ENCODE peak calls at places on chromosomes 7 and 10, in four cellular contexts. One of them, this sample, is unnamed.

GRCh38 chr7:129741743-129742213 is 130.3 kb downstream of the NRF1 start:
- DNase-seq in mammary epithelial cell: no peak
- DNase-seq in HepG2: no peak
- DNase-seq in astrocyte: no peak
- DNase-seq in this sample: no peak

GRCh38 chr7:2812831-2813230 is 31.3 kb downstream of the GNA12 start:
- DNase-seq in astrocyte: no peak
- DNase-seq in mammary epithelial cell: no peak
- DNase-seq in HepG2: no peak
- DNase-seq in this sample: peak; percentile 33

GRCh38 chr10:25159591-25159990 is 15.2 kb upstream of the GPR158 start:
- DNase-seq in HepG2: no peak
- DNase-seq in astrocyte: no peak
- DNase-seq in mammary epithelial cell: no peak
- DNase-seq in this sample: no peak

GRCh38 chr7:103373866-103374643 is 26.6 kb downstream of the PSMC2 start:
- DNase-seq in mammary epithelial cell: no peak
- DNase-seq in astrocyte: no peak
- DNase-seq in HepG2: no peak
- DNase-seq in this sample: no peak

GRCh38 chr10:47048533-47048905 is 137.3 kb downstream of the PTPN20 start:
- DNase-seq in mammary epithelial cell: no peak
- DNase-seq in astrocyte: no peak
- DNase-seq in HepG2: no peak
- DNase-seq in this sample: no peak

GRCh38 chr7:156493942-156494341 is 146.6 kb upstream of the RNF32 start:
- DNase-seq in HepG2: no peak
- DNase-seq in astrocyte: peak; percentile 12
- DNase-seq in mammary epithelial cell: no peak
- DNase-seq in this sample: peak; percentile 29

GRCh38 chr7:155533827-155534690 is 12.3 kb downstream of the CNPY1 start:
- DNase-seq in mammary epithelial cell: no peak
- DNase-seq in HepG2: peak; percentile 16
- DNase-seq in astrocyte: no peak
- DNase-seq in this sample: no peak

GRCh38 chr10:72081772-72082590 is 6.4 kb downstream of the SPOCK2 start:
- DNase-seq in mammary epithelial cell: peak; percentile 71
- DNase-seq in HepG2: no peak
- DNase-seq in astrocyte: no peak
- DNase-seq in this sample: no peak

GRCh38 chr7:36312064-36312914 is 77.4 kb upstream of the ANLN start:
- DNase-seq in mammary epithelial cell: peak; percentile 62
- DNase-seq in astrocyte: no peak
- DNase-seq in HepG2: peak; percentile 53
- DNase-seq in this sample: no peak

GRCh38 chr10:25725917-25726716 is 207.9 kb upstream of the MYO3A start:
- DNase-seq in astrocyte: peak; percentile 26
- DNase-seq in mammary epithelial cell: peak; percentile 32
- DNase-seq in HepG2: peak; percentile 47
- DNase-seq in this sample: peak; percentile 50

GRCh38 chr10:122263971-122264370 is 7.1 kb upstream of the BTBD16 start:
- DNase-seq in astrocyte: peak; percentile 78
- DNase-seq in mammary epithelial cell: peak; percentile 59
- DNase-seq in HepG2: peak; percentile 69
- DNase-seq in this sample: peak; percentile 85

DNA sequence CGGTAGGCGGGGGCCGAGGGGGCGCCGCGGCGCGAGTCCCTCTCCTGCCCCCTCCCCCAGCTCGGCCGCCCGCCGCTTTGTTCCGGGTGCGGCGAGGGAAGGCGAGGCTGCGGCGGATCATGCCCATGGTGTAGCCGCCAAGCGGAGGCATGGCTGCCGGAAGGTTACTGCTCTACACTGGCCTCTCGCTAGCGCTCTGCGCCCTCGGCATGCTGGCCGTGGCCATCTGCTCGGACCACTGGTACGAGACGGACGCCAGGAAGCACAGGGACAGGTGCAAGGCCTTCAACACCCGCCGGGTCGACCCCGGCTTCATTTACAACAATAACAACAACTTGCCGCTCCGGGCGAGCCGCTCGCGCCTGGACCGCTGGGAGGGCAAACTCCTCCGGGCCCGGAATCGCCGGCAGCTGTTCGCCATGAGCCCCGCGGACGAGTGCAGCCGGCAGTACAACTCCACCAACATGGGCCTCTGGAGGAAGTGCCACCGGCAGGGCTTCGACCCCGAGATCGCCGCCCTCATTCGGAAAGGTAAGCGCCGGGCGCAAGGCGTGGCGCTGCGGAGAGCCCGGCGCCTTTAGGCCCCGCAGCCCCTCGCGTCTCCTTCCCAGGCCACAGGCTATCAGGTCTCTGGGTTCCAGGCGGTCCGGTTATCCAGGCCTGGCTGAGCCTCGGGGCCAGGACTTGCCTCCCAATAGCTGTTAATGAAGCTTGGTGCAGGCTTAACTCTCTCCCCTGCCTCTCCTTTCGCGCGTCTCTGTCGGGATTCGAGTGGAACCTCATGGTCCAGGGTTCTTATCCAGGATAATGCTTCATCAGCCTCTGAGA is 512 bp downstream of the TMEM178B start:
- DNase-seq in mammary epithelial cell: no peak
- DNase-seq in HepG2: no peak
- DNase-seq in astrocyte: no peak
- DNase-seq in this sample: peak; percentile 9
- TF ChIP-seq EZH2 in mammary epithelial cell: peak; percentile 88
- TF ChIP-seq EZH2 in HepG2: peak; percentile 45
- TF ChIP-seq EZH2 in astrocyte: peak; percentile 39
- TF ChIP-seq EZH2 in this sample: peak; percentile 94

GRCh38 chr10:4512557-4513286 is 313.3 kb upstream of the AKR1E2 start:
- DNase-seq in astrocyte: peak; percentile 49
- DNase-seq in mammary epithelial cell: peak; percentile 70
- DNase-seq in HepG2: peak; percentile 2
- DNase-seq in this sample: peak; percentile 90
- H3K27ac ChIP-seq in astrocyte: no peak overlapping the region
- H3K27ac ChIP-seq in mammary epithelial cell: no peak overlapping the region
- H3K27ac ChIP-seq in HepG2: no peak overlapping the region
- H3K27ac ChIP-seq in this sample: no peak overlapping the region

GRCh38 chr10:28679941-28680752 is 2.8 kb downstream of the BAMBI start:
- DNase-seq in astrocyte: no peak
- DNase-seq in HepG2: peak; percentile 58
- DNase-seq in mammary epithelial cell: peak; percentile 10
- DNase-seq in this sample: peak; percentile 17
- TF ChIP-seq CTCF in astrocyte: peak; percentile 30
- TF ChIP-seq CTCF in HepG2: peak; percentile 44
- TF ChIP-seq CTCF in mammary epithelial cell: peak; percentile 29
- TF ChIP-seq CTCF in this sample: peak; percentile 42

GRCh38 chr7:157797361-157797760 is 460.6 kb downstream of the DNAJB6 start:
- DNase-seq in HepG2: no peak
- DNase-seq in mammary epithelial cell: no peak
- DNase-seq in astrocyte: no peak
- DNase-seq in this sample: no peak
- TF ChIP-seq EZH2 in HepG2: no peak
- TF ChIP-seq EZH2 in mammary epithelial cell: no peak
- TF ChIP-seq EZH2 in astrocyte: no peak
- TF ChIP-seq EZH2 in this sample: no peak

GRCh38 chr10:22389856-22390589 is 44.7 kb downstream of the SPAG6 start:
- DNase-seq in mammary epithelial cell: no peak
- DNase-seq in astrocyte: no peak
- DNase-seq in HepG2: no peak
- DNase-seq in this sample: no peak

GRCh38 chr10:22386396-22386928 is 41.2 kb downstream of the SPAG6 start:
- DNase-seq in HepG2: no peak
- DNase-seq in astrocyte: no peak
- DNase-seq in mammary epithelial cell: no peak
- DNase-seq in this sample: no peak

GRCh38 chr10:22391605-22392004 is 46.3 kb downstream of the SPAG6 start:
- DNase-seq in HepG2: no peak
- DNase-seq in astrocyte: no peak
- DNase-seq in mammary epithelial cell: no peak
- DNase-seq in this sample: no peak
- H3K27ac ChIP-seq in HepG2: no peak overlapping the region
- H3K27ac ChIP-seq in astrocyte: no peak overlapping the region
- H3K27ac ChIP-seq in mammary epithelial cell: no peak overlapping the region
- H3K27ac ChIP-seq in this sample: no peak overlapping the region

GRCh38 chr10:50619882-50620281 is 3.9 kb downstream of the SGMS1 start:
- DNase-seq in astrocyte: no peak
- DNase-seq in HepG2: no peak
- DNase-seq in mammary epithelial cell: no peak
- DNase-seq in this sample: no peak

GRCh38 chr10:50622497-50623298 is 1.1 kb downstream of the SGMS1 start:
- DNase-seq in HepG2: no peak
- DNase-seq in mammary epithelial cell: no peak
- DNase-seq in astrocyte: peak; percentile 37
- DNase-seq in this sample: peak; percentile 51

GRCh38 chr10:50623299-50624153 is at the start of gene SGMS1:
- DNase-seq in HepG2: peak; percentile 68
- DNase-seq in mammary epithelial cell: peak; percentile 86
- DNase-seq in astrocyte: peak; percentile 79
- DNase-seq in this sample: peak; percentile 88

GRCh38 chr10:50620899-50621298 is 2.9 kb downstream of the SGMS1 start:
- DNase-seq in mammary epithelial cell: no peak
- DNase-seq in HepG2: no peak
- DNase-seq in astrocyte: no peak
- DNase-seq in this sample: no peak

GRCh38 chr10:50621981-50622496 is 1.7 kb downstream of the SGMS1 start:
- DNase-seq in astrocyte: peak; percentile 91
- DNase-seq in mammary epithelial cell: peak; percentile 96
- DNase-seq in HepG2: peak; percentile 52
- DNase-seq in this sample: peak; percentile 98
- TF ChIP-seq CTCF in astrocyte: no peak
- TF ChIP-seq CTCF in mammary epithelial cell: peak; percentile 13
- TF ChIP-seq CTCF in HepG2: peak; percentile 77
- TF ChIP-seq CTCF in this sample: no peak

GRCh38 chr7:1663243-1663642 is 6.8 kb upstream of the ELFN1 start:
- DNase-seq in mammary epithelial cell: no peak
- DNase-seq in HepG2: no peak
- DNase-seq in astrocyte: no peak
- DNase-seq in this sample: no peak

GRCh38 chr7:1665721-1666250 is 4.3 kb upstream of the ELFN1 start:
- DNase-seq in astrocyte: no peak
- DNase-seq in mammary epithelial cell: peak; percentile 15
- DNase-seq in HepG2: no peak
- DNase-seq in this sample: no peak

GRCh38 chr7:1664711-1665591 is 5.1 kb upstream of the ELFN1 start:
- DNase-seq in mammary epithelial cell: peak; percentile 30
- DNase-seq in astrocyte: peak; percentile 31
- DNase-seq in HepG2: peak; percentile 16
- DNase-seq in this sample: peak; percentile 52

GRCh38 chr7:1662767-1663166 is 7.3 kb upstream of the ELFN1 start:
- DNase-seq in mammary epithelial cell: no peak
- DNase-seq in astrocyte: no peak
- DNase-seq in HepG2: no peak
- DNase-seq in this sample: no peak

DNA sequence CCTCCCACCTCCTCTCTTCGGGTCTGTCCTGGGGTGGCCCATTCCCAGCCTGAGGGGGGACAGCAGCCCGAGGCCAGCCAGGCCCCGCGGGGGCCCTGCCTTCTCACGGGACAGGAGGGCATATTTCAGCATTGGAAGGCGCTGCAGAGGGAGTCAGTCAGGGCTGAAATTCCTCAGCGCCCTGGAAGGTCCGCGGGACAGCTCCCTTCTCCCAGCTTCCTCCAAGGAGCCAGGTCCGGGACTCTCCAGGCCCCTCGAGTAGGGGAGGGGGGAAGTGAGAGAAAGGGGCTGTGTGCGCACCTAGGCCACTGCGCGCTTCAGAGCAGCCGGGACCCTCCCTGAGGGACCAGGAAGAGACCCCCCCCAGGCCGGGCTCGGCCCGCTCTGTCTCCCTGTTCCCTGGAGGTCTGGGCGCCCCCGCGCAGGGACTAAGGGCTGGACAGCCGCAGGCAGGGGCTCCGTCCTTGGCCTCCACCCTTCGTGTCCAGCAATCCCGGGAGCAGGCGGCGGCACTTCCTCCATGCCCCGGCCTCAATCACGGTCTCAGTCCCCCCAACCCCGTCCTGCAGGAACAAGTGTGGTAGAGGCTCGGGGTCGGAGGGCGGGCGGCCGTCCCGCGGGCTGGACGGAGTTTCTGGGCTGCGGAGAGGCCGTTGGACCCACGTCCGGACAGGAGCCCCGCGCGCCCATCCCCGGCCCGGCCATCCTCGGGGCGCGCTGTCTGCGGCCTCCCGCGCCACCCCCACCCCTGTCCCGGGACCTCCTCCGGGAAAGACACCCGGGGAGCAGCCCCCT is 6.0 kb upstream of the ELFN1 start:
- DNase-seq in astrocyte: no peak
- DNase-seq in HepG2: no peak
- DNase-seq in mammary epithelial cell: no peak
- DNase-seq in this sample: no peak
- TF ChIP-seq EZH2 in astrocyte: peak; percentile 76
- TF ChIP-seq EZH2 in HepG2: no peak
- TF ChIP-seq EZH2 in mammary epithelial cell: no peak
- TF ChIP-seq EZH2 in this sample: peak; percentile 70

GRCh38 chr7:84477786-84478405 is 283.3 kb upstream of the SEMA3A start:
- DNase-seq in mammary epithelial cell: peak; percentile 72
- DNase-seq in HepG2: no peak
- DNase-seq in astrocyte: no peak
- DNase-seq in this sample: no peak
- H3K27ac ChIP-seq in mammary epithelial cell: peak overlapping the region; percentile 9
- H3K27ac ChIP-seq in HepG2: no peak overlapping the region
- H3K27ac ChIP-seq in astrocyte: no peak overlapping the region
- H3K27ac ChIP-seq in this sample: no peak overlapping the region

GRCh38 chr7:69687739-69688431 is 89.6 kb downstream of the AUTS2 start:
- DNase-seq in astrocyte: no peak
- DNase-seq in HepG2: no peak
- DNase-seq in mammary epithelial cell: no peak
- DNase-seq in this sample: no peak
- TF ChIP-seq CTCF in astrocyte: no peak
- TF ChIP-seq CTCF in HepG2: no peak
- TF ChIP-seq CTCF in mammary epithelial cell: no peak
- TF ChIP-seq CTCF in this sample: no peak

GRCh38 chr10:101066146-101066889 is 4.5 kb downstream of the KAZALD1 start:
- DNase-seq in HepG2: peak; percentile 86
- DNase-seq in mammary epithelial cell: peak; percentile 64
- DNase-seq in astrocyte: no peak
- DNase-seq in this sample: peak; percentile 59
- TF ChIP-seq EZH2 in HepG2: no peak
- TF ChIP-seq EZH2 in mammary epithelial cell: no peak
- TF ChIP-seq EZH2 in astrocyte: no peak
- TF ChIP-seq EZH2 in this sample: no peak

This sample was measured in fibroblast of lung.